ENCODE peak calls at places on chromosomes 11 and 22, in nine cellular contexts. E, K, O, S, V, I, C, A and Q are unnamed samples.

GRCh38 chr11:57493507-57494503 is 21.7 kb downstream of the SLC43A1 start:
- DNase-seq in C (peak; percentile 78), V (peak; percentile 88), E (peak; percentile 83), S (peak; percentile 73), I (peak; percentile 69), K (peak; percentile 68), A (no peak), O (no peak), Q (peak; percentile 81)

GRCh38 chr22:31474743-31475142 is 14.9 kb downstream of the EIF4ENIF1 start:
- DNase-seq in I (no peak), S (no peak), V (no peak), E (no peak), O (no peak), A (no peak), K (no peak), C (no peak), Q (no peak)

GRCh38 chr11:20015529-20016427 is 144.5 kb downstream of the DBX1 start:
- DNase-seq in C (no peak), O (no peak), A (no peak), K (no peak), V (no peak), E (no peak), S (no peak), I (no peak), Q (no peak)

GRCh38 chr22:27299181-27300085 is 502.1 kb downstream of the MN1 start:
- DNase-seq in E (no peak), I (peak; percentile 14), V (no peak), C (peak; percentile 59), O (no peak), A (no peak), K (no peak), S (no peak), Q (no peak)

GRCh38 chr11:115503083-115503885 is 931 bp downstream of the CADM1 start:
- DNase-seq in V (no peak), K (peak; percentile 61), S (no peak), I (no peak), E (peak; percentile 69), A (peak; percentile 79), O (no peak), C (peak; percentile 74), Q (peak; percentile 81)

GRCh38 chr22:19878461-19879247 is 24.0 kb upstream of the GNB1L start:
- DNase-seq in I (no peak), S (no peak), K (no peak), O (no peak), E (no peak), A (peak; percentile 64), V (no peak), C (peak; percentile 34), Q (peak; percentile 56)

GRCh38 chr11:70670684-70671034 is 272.3 kb downstream of the CTTN start:
- DNase-seq in I (no peak), V (no peak), C (no peak), S (no peak), O (no peak), K (no peak), A (no peak), E (no peak), Q (no peak)

GRCh38 chr11:68312117-68312779 is at the start of gene LRP5:
- DNase-seq in S (no peak), A (no peak), V (no peak), E (no peak), K (peak; percentile 59), C (peak; percentile 94), I (peak; percentile 95), O (no peak), Q (peak; percentile 69)

GRCh38 chr11:31795706-31796522 is 15.2 kb downstream of the PAX6 start:
- DNase-seq in O (no peak), S (no peak), C (no peak), E (no peak), I (no peak), A (no peak), V (no peak), K (no peak), Q (no peak)

GRCh38 chr11:36356201-36356600 is 60.1 kb downstream of the PRR5L start:
- DNase-seq in S (no peak), A (no peak), K (peak; percentile 57), C (no peak), O (no peak), V (no peak), I (no peak), E (no peak), Q (no peak)

GRCh38 chr11:129937592-129938238 is 42.3 kb upstream of the NFRKB start:
- DNase-seq in S (no peak), V (no peak), O (no peak), A (no peak), I (no peak), E (no peak), C (no peak), K (no peak), Q (no peak)

GRCh38 chr22:49281467-49282340 is 546.0 kb downstream of the BRD1 start:
- DNase-seq in C (no peak), O (no peak), K (no peak), I (no peak), A (no peak), S (peak; percentile 10), E (no peak), V (no peak), Q (no peak)

GRCh38 chr11:108009497-108010360 is 1.0 kb downstream of the CUL5 start:
- DNase-seq in S (no peak), E (peak; percentile 27), C (peak; percentile 19), V (no peak), K (no peak), A (no peak), O (no peak), I (peak; percentile 23), Q (no peak)

GRCh38 chr11:93700830-93701229 is 39.3 kb downstream of the CEP295 start:
- DNase-seq in S (no peak), E (no peak), I (no peak), K (no peak), V (no peak), A (no peak), O (no peak), C (no peak), Q (no peak)

DNA sequence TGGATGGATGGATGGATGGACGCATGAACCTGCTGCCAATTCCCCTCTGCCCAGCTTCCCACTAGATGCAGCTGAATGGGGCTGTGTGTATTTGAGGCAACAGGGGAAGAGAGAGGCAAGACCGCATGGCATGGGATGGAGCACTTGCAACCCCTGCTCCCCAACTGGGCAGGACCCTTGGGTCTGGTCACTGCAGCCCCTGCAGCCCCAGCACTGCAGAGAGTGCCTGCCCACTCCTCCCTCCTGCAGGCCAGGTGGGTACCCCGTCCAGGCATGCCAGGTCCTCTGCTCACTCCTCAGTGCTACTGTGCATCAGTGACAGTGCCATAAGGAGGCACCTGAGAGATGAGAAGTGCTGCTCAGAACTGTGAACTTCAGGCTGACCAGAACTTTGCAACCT is 40.3 kb downstream of the OSBPL5 start:
- DNase-seq in E (no peak), K (no peak), C (no peak), I (no peak), A (no peak), V (no peak), O (no peak), S (no peak), Q (no peak)
- H3K36me3 ChIP-seq in E (peaks cover 60% of the 10 kb centered on the region), K (no peaks in the 10 kb centered on the region), C (peaks cover 2% of the 10 kb centered on the region), I (peaks cover 17% of the 10 kb centered on the region), A (peaks cover 36% of the 10 kb centered on the region), V (no peaks in the 10 kb centered on the region), O (no peaks in the 10 kb centered on the region), S (peaks cover 2% of the 10 kb centered on the region), Q (peaks cover 23% of the 10 kb centered on the region)

GRCh38 chr11:83073884-83074283 is 2.2 kb upstream of the RAB30 start:
- DNase-seq in S (no peak), I (no peak), K (no peak), O (no peak), A (no peak), E (no peak), C (no peak), V (no peak), Q (no peak)

GRCh38 chr11:83078269-83078668 is 6.6 kb upstream of the RAB30 start:
- DNase-seq in C (no peak), A (no peak), E (no peak), I (no peak), O (no peak), V (no peak), S (no peak), K (no peak), Q (no peak)

DNA sequence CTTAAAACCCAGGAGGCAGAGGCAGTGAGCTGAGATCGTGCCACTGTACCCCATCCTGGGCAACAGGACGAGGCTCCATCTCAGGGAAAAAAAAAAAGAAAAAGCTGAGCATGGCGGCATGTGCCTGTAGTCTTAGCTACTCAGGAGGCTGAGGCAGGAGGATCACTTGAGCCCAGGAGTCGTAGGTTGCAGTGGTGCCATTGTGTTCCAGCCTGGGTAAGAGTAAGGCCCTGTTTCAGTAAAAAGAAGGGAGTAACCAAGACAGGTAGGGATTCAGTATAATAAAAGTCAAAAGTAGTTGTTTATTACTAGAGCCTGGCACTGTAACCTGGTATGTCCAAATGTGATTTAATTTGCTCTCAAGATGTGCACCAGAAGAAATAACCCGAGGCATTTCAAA is 8.1 kb upstream of the RAB30 start:
- DNase-seq in K (no peak), S (no peak), C (no peak), O (no peak), E (no peak), I (no peak), V (no peak), A (no peak), Q (no peak)
- TF ChIP-seq POLR2AphosphoS5 in K (no peak), S (no peak), C (no peak), O (peak; percentile 47), E (no peak), I (no peak), V (no peak), A (no peak), Q (no peak)

GRCh38 chr11:74013141-74013540 is 4.3 kb upstream of the UCP3 start:
- DNase-seq in E (no peak), A (no peak), K (no peak), S (no peak), C (no peak), V (no peak), I (no peak), O (no peak), Q (peak; percentile 57)

GRCh38 chr11:74015919-74016684 is 7.2 kb upstream of the UCP3 start:
- DNase-seq in I (peak; percentile 64), K (no peak), S (no peak), A (no peak), O (no peak), C (no peak), V (no peak), E (peak; percentile 46), Q (no peak)

GRCh38 chr11:74017631-74018030 is 8.7 kb upstream of the UCP3 start:
- DNase-seq in E (no peak), S (no peak), O (no peak), A (no peak), I (no peak), C (no peak), K (no peak), V (no peak), Q (no peak)

GRCh38 chr11:74012072-74012809 is 3.4 kb upstream of the UCP3 start:
- DNase-seq in C (no peak), A (no peak), O (no peak), E (no peak), I (no peak), S (no peak), K (no peak), V (no peak), Q (peak; percentile 26)

GRCh38 chr11:74014880-74015279 is 6.0 kb upstream of the UCP3 start:
- DNase-seq in V (no peak), K (no peak), S (no peak), I (no peak), O (no peak), E (no peak), C (no peak), A (no peak), Q (no peak)
- H3K4me1 ChIP-seq in V (no peaks in the 10 kb centered on the region), K (peaks cover 31% of the 10 kb centered on the region), S (no peaks in the 10 kb centered on the region), I (peaks cover 52% of the 10 kb centered on the region), O (no peaks in the 10 kb centered on the region), E (peaks cover 32% of the 10 kb centered on the region), C (no peaks in the 10 kb centered on the region), A (peaks cover 50% of the 10 kb centered on the region), Q (peaks cover 20% of the 10 kb centered on the region)

GRCh38 chr22:46825145-46825544 is 62.7 kb downstream of the TBC1D22A start:
- DNase-seq in O (no peak), I (no peak), E (no peak), S (no peak), C (peak; percentile 3), V (no peak), K (no peak), A (no peak), Q (no peak)
- H3K36me3 ChIP-seq in O (no peaks in the 10 kb centered on the region), I (no peaks in the 10 kb centered on the region), E (peaks cover 22% of the 10 kb centered on the region), S (no peaks in the 10 kb centered on the region), C (peaks cover 2% of the 10 kb centered on the region), V (no peaks in the 10 kb centered on the region), K (no peaks in the 10 kb centered on the region), A (peaks cover 9% of the 10 kb centered on the region), Q (no peaks in the 10 kb centered on the region)